ENCODE peak calls at places on chromosomes 13 and 19, in four cellular contexts. V is upper lobe of right lung, M is pancreas, G is left ventricle myocardium inferior. N is an unnamed sample. For H3K4me1 and H3K27me3, the result is how much of the 10 kb centered on the place peaks cover.

GRCh38 chr13:77375554-77375953 is 48.7 kb upstream of the MYCBP2 start:
- DNase-seq in M (no peak), V (no peak), G (no peak), N (no peak)

GRCh38 chr19:46660601-46661019 is 372 bp downstream of the DACT3 start:
- DNase-seq in V (no peak), G (peak), M (peak), N (peak)

GRCh38 chr13:62879071-62879470 is 1463.4 kb upstream of the PCDH20 start:
- DNase-seq in G (no peak), M (no peak), V (no peak), N (no peak)

GRCh38 chr13:20940083-20940482 is 37.5 kb upstream of the XPO4 start:
- DNase-seq in G (no peak), M (no peak), V (no peak), N (no peak)

GRCh38 chr19:1038995-1039645 is 787 bp upstream of the ABCA7 start:
- DNase-seq in G (no peak), M (no peak), V (no peak), N (peak)

GRCh38 chr13:98494769-98495168 is 82.1 kb downstream of the STK24 start:
- DNase-seq in V (no peak), G (no peak), M (no peak), N (no peak)

GRCh38 chr19:40035996-40036395 is 20.0 kb downstream of the ZNF780B start:
- DNase-seq in M (no peak), G (no peak), V (no peak), N (no peak)

GRCh38 chr13:25224151-25224550 is 52.1 kb upstream of the AMER2 start:
- DNase-seq in V (no peak), G (no peak), M (no peak), N (no peak)

GRCh38 chr19:7788178-7788932 is 25.3 kb downstream of the CLEC4M start:
- DNase-seq in M (no peak), G (no peak), V (no peak), N (no peak)

GRCh38 chr19:42281175-42282035 is 12.4 kb downstream of the CIC start:
- DNase-seq in G (peak), M (no peak), V (no peak), N (peak)

GRCh38 chr13:31431722-31432137 is 232.0 kb downstream of the B3GLCT start:
- DNase-seq in V (no peak), M (no peak), G (peak), N (peak)

GRCh38 chr19:32168111-32168510 is 177.3 kb upstream of the ZNF507 start:
- DNase-seq in V (no peak), G (no peak), M (no peak), N (no peak)

GRCh38 chr13:23794267-23795161 is 94.7 kb downstream of the MIPEP start:
- DNase-seq in V (no peak), G (no peak), M (no peak), N (no peak)

GRCh38 chr13:73365240-73365639 is 306.4 kb downstream of the KLF5 start:
- DNase-seq in V (no peak), M (no peak), G (no peak), N (no peak)

GRCh38 chr19:48989701-48990291 is 3.3 kb downstream of the GYS1 start:
- DNase-seq in V (no peak), G (peak), M (no peak), N (peak)

GRCh38 chr19:802497-802887 is 5.2 kb downstream of the PTBP1 start:
- DNase-seq in M (no peak), G (no peak), V (no peak), N (no peak)

GRCh38 chr13:20969182-20969581 is 66.6 kb upstream of the XPO4 start:
- DNase-seq in V (no peak), G (no peak), M (no peak), N (no peak)

GRCh38 chr19:571127-571974 is 1.0 kb upstream of the BSG start:
- DNase-seq in M (peak), V (peak), G (no peak), N (no peak)

GRCh38 chr19:30667227-30667626 is 295.0 kb downstream of the ZNF536 start:
- DNase-seq in M (no peak), G (no peak), V (no peak), N (no peak)

GRCh38 chr13:27924529-27925141 is 4.8 kb downstream of the PDX1 start:
- DNase-seq in V (no peak), M (peak), G (no peak), N (no peak)

GRCh38 chr13:60214213-60215079 is 50.7 kb upstream of the DIAPH3 start:
- DNase-seq in V (no peak), M (no peak), G (no peak), N (no peak)

GRCh38 chr13:40087021-40088002 is 431.9 kb downstream of the COG6 start:
- DNase-seq in V (no peak), G (no peak), M (no peak), N (no peak)

GRCh38 chr19:50548191-50549058 is 19.8 kb downstream of the LRRC4B start:
- DNase-seq in V (no peak), G (no peak), M (no peak), N (no peak)

DNA sequence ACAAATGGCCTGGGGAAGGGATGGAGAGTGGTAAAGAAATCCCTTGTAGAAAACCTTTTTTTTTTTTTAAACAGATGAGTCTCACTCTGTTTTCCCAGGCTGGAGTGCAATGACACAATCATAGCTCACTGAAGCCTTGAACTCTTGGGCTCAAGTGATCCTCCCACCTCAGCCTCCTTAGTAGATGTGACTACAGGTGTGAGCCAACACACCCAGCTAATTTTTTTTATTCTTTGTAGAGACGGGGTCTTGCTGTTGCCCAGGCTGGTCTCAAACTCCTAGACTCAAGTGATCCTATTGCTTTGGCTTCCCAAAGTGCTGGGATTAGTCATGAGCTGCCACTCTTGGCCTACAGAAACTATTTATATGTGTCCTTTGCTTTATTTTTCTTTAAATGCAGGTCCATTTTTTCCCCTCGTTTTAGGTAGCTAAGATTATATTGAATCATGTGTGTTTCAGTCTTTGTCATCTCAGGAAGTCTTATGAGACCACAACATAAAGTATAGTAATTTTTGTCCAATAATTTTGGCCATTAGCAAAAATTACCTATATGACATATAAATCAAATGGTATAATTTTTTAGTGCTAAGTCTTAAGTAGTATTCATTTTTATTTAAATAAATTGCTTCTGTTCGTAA is 10.5 kb downstream of the LPAR6 start:
- DNase-seq in G (no peak), M (no peak), V (no peak), N (no peak)
- H3K4me1 ChIP-seq in G (half or more), M (under half), V (under half), N (under half)

GRCh38 chr13:52847322-52847681 is 1.1 kb downstream of the PCDH8 start:
- DNase-seq in G (no peak), V (no peak), M (no peak), N (no peak)
- H3K4me3 ChIP-seq in G (peak), V (no peak), M (peak), N (peak)

GRCh38 chr13:112855859-112856258 is 113.2 kb upstream of the MCF2L start:
- DNase-seq in V (peak), M (no peak), G (no peak), N (no peak)

GRCh38 chr13:112859817-112860190 is 109.2 kb upstream of the MCF2L start:
- DNase-seq in V (no peak), G (no peak), M (no peak), N (peak)

GRCh38 chr13:112854321-112854720 is 114.7 kb upstream of the MCF2L start:
- DNase-seq in G (no peak), V (peak), M (no peak), N (no peak)

GRCh38 chr13:112859128-112859816 is 109.7 kb upstream of the MCF2L start:
- DNase-seq in V (peak), M (no peak), G (no peak), N (no peak)

DNA sequence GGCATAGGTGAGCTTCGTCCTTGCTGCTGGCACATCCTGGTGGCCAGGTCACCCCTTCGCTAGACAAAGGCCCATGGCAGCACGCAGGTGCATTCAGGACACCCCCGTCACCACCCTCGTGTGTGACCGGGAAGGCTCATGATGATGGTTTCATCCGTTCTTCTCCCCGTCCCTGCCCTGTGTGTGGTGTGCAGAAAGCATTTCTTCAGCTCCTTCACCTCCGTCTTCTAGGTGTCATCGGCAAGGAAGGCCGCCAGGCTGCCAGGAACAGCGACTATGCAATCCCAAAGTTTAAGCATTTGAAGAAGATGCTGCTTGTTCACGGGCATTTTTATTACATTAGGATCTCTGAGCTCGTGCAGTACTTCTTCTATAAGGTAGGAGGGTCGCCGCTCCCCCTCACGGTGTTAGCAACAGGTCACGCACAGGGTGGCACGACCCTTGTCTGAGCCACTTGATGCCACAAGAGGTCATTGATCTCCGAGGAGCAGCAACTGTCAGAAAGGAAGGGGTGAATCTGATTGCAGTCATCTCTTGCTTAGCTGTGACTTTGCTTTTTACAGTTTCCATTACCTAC is 111.0 kb upstream of the MCF2L start:
- DNase-seq in G (no peak), V (peak), M (no peak), N (no peak)
- H3K27me3 ChIP-seq in G (under half), V (under half), M (under half), N (under half)

DNA sequence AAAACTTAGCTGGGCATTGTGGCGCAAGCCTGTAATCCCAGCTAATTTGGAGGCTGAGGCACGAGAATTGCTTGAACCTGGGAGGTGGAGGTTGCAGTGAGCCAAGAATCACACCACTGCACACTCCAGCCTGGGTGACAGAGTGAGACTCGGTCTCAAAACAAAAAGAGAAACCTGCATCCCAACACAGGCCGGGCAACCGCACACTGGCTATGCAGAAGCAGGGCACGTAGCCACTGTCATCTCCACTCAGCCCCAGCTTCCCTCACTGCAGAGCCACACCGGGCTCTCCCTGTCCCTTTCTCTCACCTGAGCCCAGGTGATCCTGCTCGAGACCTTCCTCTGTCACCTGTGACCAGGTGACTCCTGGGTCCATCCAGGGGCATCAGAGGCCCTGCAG is 11.7 kb downstream of the ELL start:
- DNase-seq in V (no peak), M (no peak), G (no peak), N (no peak)
- H3K4me1 ChIP-seq in V (half or more), M (under half), G (half or more), N (half or more)

GRCh38 chr19:51938936-51939335 is 11.7 kb downstream of the ZNF613 start:
- DNase-seq in G (no peak), M (no peak), V (no peak), N (no peak)
- H3K4me3 ChIP-seq in G (no peak), M (no peak), V (no peak), N (no peak)

GRCh38 chr13:111372651-111373425 is 52.4 kb downstream of the TEX29 start:
- DNase-seq in G (no peak), M (no peak), V (no peak), N (no peak)
- H3K27me3 ChIP-seq in G (under half), M (under half), V (under half), N (under half)

GRCh38 chr13:29383476-29383875 is 212.0 kb downstream of the SLC7A1 start:
- DNase-seq in G (no peak), V (no peak), M (no peak), N (no peak)
- H3K4me1 ChIP-seq in G (under half), V (under half), M (under half), N (under half)

DNA sequence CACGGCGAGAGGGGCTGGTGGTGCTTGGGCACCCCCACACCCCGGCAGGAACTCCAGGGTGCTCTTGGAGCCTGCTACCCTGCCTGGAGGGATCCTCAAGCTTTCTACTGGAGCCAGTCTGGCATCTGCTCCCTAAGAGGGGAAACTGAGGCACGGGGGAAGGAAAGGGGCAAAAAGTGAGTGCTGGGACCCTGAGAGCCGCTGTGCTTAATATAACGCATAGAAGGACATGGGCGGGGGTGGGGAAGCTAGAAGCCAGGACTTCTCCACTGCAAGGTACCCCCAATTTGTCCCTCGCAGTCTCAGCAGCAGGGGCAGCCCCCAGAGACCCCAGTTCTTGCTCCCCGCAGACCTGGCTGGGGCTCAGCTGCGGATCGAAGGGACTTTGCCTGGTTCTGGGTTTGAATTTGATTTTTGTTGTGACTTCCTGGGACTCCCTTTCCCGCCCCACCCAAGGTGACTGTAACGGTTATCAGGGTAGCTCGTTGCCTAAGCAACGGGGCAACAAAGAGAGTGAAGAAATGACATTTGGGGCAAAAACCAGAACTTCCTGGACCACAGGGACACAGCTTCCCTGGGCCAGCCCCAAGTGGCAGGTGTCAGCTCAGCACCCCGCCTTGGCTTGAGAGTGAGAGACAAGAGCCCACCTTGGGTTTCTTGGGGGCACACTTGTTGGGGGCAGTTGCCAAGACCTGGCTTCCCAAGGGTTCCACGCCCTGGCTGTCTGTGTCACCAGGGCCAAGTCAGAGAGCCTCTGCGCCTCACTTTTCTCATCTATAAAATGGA is 638 bp downstream of the ADGRE5 start:
- DNase-seq in V (no peak), G (peak), M (peak), N (peak)
- H3K4me3 ChIP-seq in V (peak), G (peak), M (peak), N (peak)

DNA sequence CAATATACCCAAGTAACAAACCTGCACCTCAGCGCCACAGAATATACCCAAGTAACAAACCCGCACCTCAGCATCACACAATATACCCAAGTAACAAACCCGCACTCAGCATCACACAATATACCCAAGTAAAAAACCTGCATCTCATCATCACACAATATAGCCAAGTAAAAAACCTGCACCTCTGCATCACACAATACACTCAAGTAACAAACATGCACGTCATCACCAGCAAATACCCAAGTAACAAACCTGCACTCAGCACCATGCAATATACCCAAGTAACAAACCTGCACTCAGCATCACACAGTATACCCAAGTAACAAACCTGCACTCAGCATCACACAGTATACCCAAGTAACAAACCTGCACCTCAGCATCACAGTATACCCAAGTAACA is 69.8 kb downstream of the UQCRFS1 start:
- DNase-seq in G (no peak), V (no peak), M (no peak), N (no peak)
- H3K27me3 ChIP-seq in G (under half), V (under half), M (under half), N (under half)